ENCODE peak calls at places on chromosomes 6 and 20, in seven cellular contexts. S, H, Y, U, G, T and V are unnamed samples.

GRCh38 chr6:30483677-30484279 is 5.5 kb upstream of the HLA-E start:
- DNase-seq in S (no peak), H (no peak), Y (no peak), U (no peak), G (peak; percentile 74), T (no peak), V (peak; percentile 32)

GRCh38 chr6:161443868-161444267 is 170.0 kb upstream of the AGPAT4 start:
- DNase-seq in S (no peak), H (no peak), Y (no peak), U (no peak), G (peak; percentile 84), T (no peak), V (no peak)

GRCh38 chr20:31721408-31722332 is 998 bp downstream of the BCL2L1 start:
- DNase-seq in S (no peak), H (peak; percentile 79), Y (peak; percentile 83), U (no peak), G (peak; percentile 43), T (no peak), V (no peak)

GRCh38 chr6:2850480-2851150 is 9.0 kb upstream of the SERPINB1 start:
- DNase-seq in S (no peak), H (no peak), Y (no peak), U (no peak), G (no peak), T (peak; percentile 66), V (no peak)

GRCh38 chr6:160110724-160111123 is 10.9 kb upstream of the SLC22A1 start:
- DNase-seq in S (no peak), H (no peak), Y (no peak), U (no peak), G (no peak), T (no peak), V (no peak)

GRCh38 chr6:83518946-83519489 is 6.7 kb downstream of the PRSS35 start:
- DNase-seq in S (no peak), H (no peak), Y (no peak), U (no peak), G (peak; percentile 23), T (no peak), V (no peak)

GRCh38 chr6:41768545-41769308 is 11.0 kb downstream of the FRS3 start:
- DNase-seq in S (no peak), H (no peak), Y (no peak), U (no peak), G (no peak), T (no peak), V (peak; percentile 78)

GRCh38 chr6:166907373-166907841 is 48.9 kb downstream of the RNASET2 start:
- DNase-seq in S (no peak), H (no peak), Y (peak; percentile 74), U (no peak), G (no peak), T (peak; percentile 75), V (no peak)

GRCh38 chr6:74588094-74588493 is 617.8 kb downstream of the COL12A1 start:
- DNase-seq in S (no peak), H (no peak), Y (no peak), U (no peak), G (peak; percentile 11), T (no peak), V (no peak)

GRCh38 chr20:11394145-11394833 is 523.4 kb upstream of the BTBD3 start:
- DNase-seq in S (no peak), H (no peak), Y (no peak), U (no peak), G (no peak), T (no peak), V (no peak)

GRCh38 chr6:1482381-1483166 is 93.2 kb downstream of the FOXF2 start:
- DNase-seq in S (no peak), H (no peak), Y (no peak), U (no peak), G (no peak), T (no peak), V (no peak)

GRCh38 chr20:39909447-39909846 is 779.6 kb downstream of the MAFB start:
- DNase-seq in S (no peak), H (no peak), Y (peak; percentile 64), U (no peak), G (no peak), T (no peak), V (no peak)

GRCh38 chr6:121351911-121352310 is 17.6 kb upstream of the TBC1D32 start:
- DNase-seq in S (no peak), H (no peak), Y (no peak), U (no peak), G (no peak), T (no peak), V (no peak)

GRCh38 chr6:121354764-121355163 is 20.5 kb upstream of the TBC1D32 start:
- DNase-seq in S (no peak), H (no peak), Y (no peak), U (no peak), G (peak; percentile 26), T (no peak), V (no peak)

DNA sequence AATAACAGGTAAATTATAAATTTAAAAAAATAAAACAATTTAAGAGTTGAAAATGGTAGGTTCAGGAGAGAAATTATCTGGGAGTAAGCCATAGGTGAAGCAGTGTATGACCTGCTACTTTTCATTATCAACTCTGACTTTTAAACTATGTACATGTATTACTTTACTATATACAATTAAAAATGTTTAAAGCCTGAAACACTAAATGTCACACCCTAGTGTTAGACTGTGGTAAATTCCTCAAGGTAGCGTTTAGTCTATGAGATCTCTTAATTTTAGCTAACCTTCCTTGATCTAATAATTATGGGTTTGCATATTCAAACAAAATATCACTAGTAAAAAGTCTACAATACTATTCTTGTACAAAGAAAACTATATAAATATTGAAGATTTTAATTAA is 22.3 kb upstream of the TBC1D32 start:
- DNase-seq in S (no peak), H (no peak), Y (no peak), U (no peak), G (no peak), T (no peak), V (no peak)
- TF ChIP-seq CTCF in S (peak; percentile 32), H (no peak), Y (no peak), U (no peak), G (no peak), T (no peak), V (no peak)

GRCh38 chr6:35601331-35602132 is 87.2 kb downstream of the FKBP5 start:
- DNase-seq in S (no peak), H (no peak), Y (peak; percentile 75), U (peak; percentile 38), G (peak; percentile 47), T (peak; percentile 94), V (peak; percentile 80)

GRCh38 chr6:35600659-35601125 is 88.0 kb upstream of the TULP1 start:
- DNase-seq in S (no peak), H (no peak), Y (no peak), U (no peak), G (no peak), T (no peak), V (no peak)

GRCh38 chr6:35605600-35605999 is 83.1 kb downstream of the FKBP5 start:
- DNase-seq in S (no peak), H (no peak), Y (no peak), U (no peak), G (no peak), T (no peak), V (no peak)

GRCh38 chr6:35602133-35602946 is 86.4 kb downstream of the FKBP5 start:
- DNase-seq in S (no peak), H (no peak), Y (peak; percentile 41), U (peak; percentile 59), G (no peak), T (no peak), V (peak; percentile 51)

GRCh38 chr6:35603326-35604202 is 85.2 kb downstream of the FKBP5 start:
- DNase-seq in S (no peak), H (no peak), Y (peak; percentile 61), U (no peak), G (no peak), T (no peak), V (no peak)
- H3K4me3 ChIP-seq in S (no peak overlapping the region), H (no peak overlapping the region), Y (no peak overlapping the region), U (no peak overlapping the region), G (no peak overlapping the region), T (no peak overlapping the region), V (no peak overlapping the region)

GRCh38 chr6:110554966-110555460 is 78.6 kb upstream of the SLC22A16 start:
- DNase-seq in S (no peak), H (no peak), Y (no peak), U (no peak), G (no peak), T (no peak), V (peak; percentile 90)
- TF ChIP-seq POLR2AphosphoS5 in S (no peak), H (no peak), Y (no peak), U (no peak), G (no peak), T (no peak), V (peak; percentile 97)

DNA sequence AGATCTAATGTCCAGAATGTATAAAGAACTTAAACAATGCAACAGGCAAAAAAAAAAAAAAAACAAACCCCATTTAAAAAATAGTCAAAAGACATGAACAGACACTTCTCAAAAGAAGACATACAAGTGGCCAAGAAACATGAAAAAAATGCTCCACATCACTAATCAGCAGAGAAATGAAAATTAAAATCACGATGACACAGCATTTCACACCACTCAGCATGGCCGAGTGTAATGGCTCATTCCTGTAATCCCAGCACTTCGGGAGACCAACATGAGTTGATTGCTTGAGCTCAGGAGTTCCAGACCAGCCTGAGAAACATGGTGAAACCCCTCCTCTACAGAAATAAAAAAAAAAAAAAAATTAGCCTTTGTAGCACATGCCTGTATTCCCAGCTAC is 701.4 kb upstream of the NRSN1 start:
- DNase-seq in S (no peak), H (no peak), Y (no peak), U (no peak), G (no peak), T (no peak), V (no peak)
- TF ChIP-seq CTCF in S (no peak), H (no peak), Y (no peak), U (no peak), G (no peak), T (no peak), V (no peak)

GRCh38 chr20:44582321-44583025 is at the start of gene PKIG:
- DNase-seq in S (no peak), H (no peak), Y (no peak), U (no peak), G (no peak), T (no peak), V (no peak)
- H3K4me3 ChIP-seq in S (no peak within 1 kb of the TSS), H (peak within 1 kb of the TSS; percentile 36), Y (peak within 1 kb of the TSS; percentile 7), U (no peak within 1 kb of the TSS), G (no peak within 1 kb of the TSS), T (peak within 1 kb of the TSS; percentile 50), V (peak within 1 kb of the TSS; percentile 24)

DNA sequence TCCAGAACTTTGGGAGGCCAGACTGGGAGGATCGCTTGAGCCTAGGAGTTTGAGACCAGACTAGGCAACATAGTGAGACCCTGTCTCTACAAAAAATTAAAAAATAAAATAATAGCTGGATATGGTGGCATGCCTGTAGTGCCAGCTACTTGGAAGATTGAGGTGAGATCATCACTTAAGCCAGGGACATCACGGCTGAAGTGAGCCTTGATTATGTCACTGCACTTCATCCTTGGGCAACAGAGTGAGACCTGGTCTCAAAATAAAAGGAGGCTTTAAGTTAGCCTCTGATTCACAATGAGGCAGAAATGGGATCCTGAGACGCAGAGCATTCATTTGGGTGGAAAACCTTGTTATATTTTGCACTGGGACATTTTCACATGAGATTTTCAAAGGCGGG is 57.0 kb downstream of the TULP4 start:
- DNase-seq in S (no peak), H (no peak), Y (no peak), U (no peak), G (no peak), T (peak; percentile 31), V (no peak)
- TF ChIP-seq POLR2AphosphoS5 in S (no peak), H (no peak), Y (no peak), U (no peak), G (no peak), T (no peak), V (no peak)

GRCh38 chr6:57216235-57217101 is 5.6 kb downstream of the RAB23 start:
- DNase-seq in S (no peak), H (no peak), Y (no peak), U (no peak), G (no peak), T (no peak), V (peak; percentile 68)
- TF ChIP-seq CTCF in S (peak; percentile 19), H (no peak), Y (no peak), U (no peak), G (no peak), T (peak; percentile 33), V (no peak)